ENCODE peak calls at places on chromosome 18, in five cellular contexts. X is body of pancreas; H is tibial artery; G is thoracic aorta; I is CD8-positive, alpha-beta T cell. P is an unnamed sample. For H3K4me1 and H3K36me3, the result is how much of the 10 kb centered on the place peaks cover.

GRCh38 chr18:10094154-10094553 is 180.3 kb downstream of the VAPA start:
- DNase-seq in G (no peak), I (no peak), H (no peak), X (no peak), P (no peak)

GRCh38 chr18:22113144-22113813 is 56.1 kb upstream of the GATA6 start:
- DNase-seq in H (no peak), X (peak), G (no peak), I (no peak), P (no peak)

GRCh38 chr18:49967171-49967570 is 153.8 kb upstream of the ACAA2 start:
- DNase-seq in I (no peak), X (no peak), G (no peak), H (no peak), P (no peak)

GRCh38 chr18:13452448-13452811 is 233.9 kb downstream of the LDLRAD4 start:
- DNase-seq in H (peak), G (no peak), X (no peak), I (no peak), P (no peak)

GRCh38 chr18:673769-674168 is 16.3 kb downstream of the TYMS start:
- DNase-seq in G (no peak), H (no peak), I (no peak), X (no peak), P (no peak)

GRCh38 chr18:41745166-41746049 is 209.6 kb upstream of the PIK3C3 start:
- DNase-seq in G (no peak), I (no peak), X (peak), H (no peak), P (peak)

GRCh38 chr18:22467760-22468553 is 50.2 kb upstream of the CTAGE1 start:
- DNase-seq in H (peak), G (peak), X (no peak), I (no peak), P (no peak)

GRCh38 chr18:40404284-40404683 is 1550.8 kb upstream of the PIK3C3 start:
- DNase-seq in H (no peak), X (no peak), I (no peak), G (no peak), P (no peak)

GRCh38 chr18:5444847-5445246 is 99.0 kb downstream of the EPB41L3 start:
- DNase-seq in G (no peak), H (no peak), I (no peak), X (no peak), P (no peak)

GRCh38 chr18:29962579-29962978 is 1080.0 kb downstream of the DSC3 start:
- DNase-seq in G (no peak), I (no peak), H (no peak), X (no peak), P (no peak)

GRCh38 chr18:22109535-22109934 is 59.9 kb upstream of the GATA6 start:
- DNase-seq in G (no peak), I (no peak), H (no peak), X (no peak), P (no peak)

GRCh38 chr18:51342815-51343214 is 145.3 kb upstream of the MEX3C start:
- DNase-seq in G (no peak), I (no peak), H (no peak), X (no peak), P (no peak)

DNA sequence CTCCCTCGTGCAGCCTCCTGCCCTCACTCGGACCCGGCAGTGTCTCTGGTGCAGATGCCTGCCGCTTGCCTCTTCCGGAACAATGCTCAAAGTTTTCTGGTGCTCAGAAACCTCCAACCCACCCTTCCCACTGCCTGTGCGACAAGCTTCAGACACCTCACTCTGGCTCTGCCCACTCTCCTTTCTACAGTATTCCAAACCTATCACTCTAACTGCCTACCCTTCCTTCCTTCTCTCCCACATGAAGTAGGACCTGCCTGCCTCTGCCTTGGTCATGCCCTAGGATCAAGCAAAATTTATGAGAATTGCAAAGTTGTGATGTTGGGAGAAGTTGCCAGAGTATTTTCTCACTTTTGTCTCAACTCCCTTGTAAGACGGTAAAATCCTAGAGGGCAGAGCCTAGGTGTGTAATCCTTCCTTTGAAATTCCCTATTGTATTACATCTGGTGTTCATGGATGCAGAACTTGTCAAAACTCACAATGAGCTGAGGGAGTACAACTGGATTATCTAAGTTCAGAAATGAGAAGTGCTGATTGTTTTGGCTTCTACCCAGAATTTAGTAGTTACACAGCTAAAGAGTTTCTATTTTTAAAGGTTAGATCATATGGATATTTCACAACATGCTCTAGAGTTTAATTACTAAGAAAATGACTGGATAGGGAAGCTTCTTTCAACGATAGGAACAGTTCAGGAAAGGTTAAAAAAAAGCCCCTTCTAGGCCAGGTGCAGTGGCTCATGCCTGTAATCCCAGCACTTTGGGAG is 7.2 kb downstream of the NPC1 start:
- DNase-seq in I (no peak), G (no peak), H (no peak), X (no peak), P (no peak)
- H3K4me1 ChIP-seq in I (under half), G (under half), H (half or more), X (under half), P (under half)

GRCh38 chr18:32244863-32245262 is 55.0 kb downstream of the MEP1B start:
- DNase-seq in X (no peak), I (no peak), G (no peak), H (no peak), P (no peak)

GRCh38 chr18:32249147-32249546 is 59.3 kb downstream of the MEP1B start:
- DNase-seq in G (no peak), X (no peak), I (no peak), H (no peak), P (no peak)

GRCh38 chr18:32242395-32242794 is 52.6 kb downstream of the MEP1B start:
- DNase-seq in X (no peak), G (no peak), I (no peak), H (no peak), P (no peak)

GRCh38 chr18:32238635-32239268 is 48.9 kb downstream of the MEP1B start:
- DNase-seq in G (no peak), I (no peak), H (no peak), X (no peak), P (no peak)

DNA sequence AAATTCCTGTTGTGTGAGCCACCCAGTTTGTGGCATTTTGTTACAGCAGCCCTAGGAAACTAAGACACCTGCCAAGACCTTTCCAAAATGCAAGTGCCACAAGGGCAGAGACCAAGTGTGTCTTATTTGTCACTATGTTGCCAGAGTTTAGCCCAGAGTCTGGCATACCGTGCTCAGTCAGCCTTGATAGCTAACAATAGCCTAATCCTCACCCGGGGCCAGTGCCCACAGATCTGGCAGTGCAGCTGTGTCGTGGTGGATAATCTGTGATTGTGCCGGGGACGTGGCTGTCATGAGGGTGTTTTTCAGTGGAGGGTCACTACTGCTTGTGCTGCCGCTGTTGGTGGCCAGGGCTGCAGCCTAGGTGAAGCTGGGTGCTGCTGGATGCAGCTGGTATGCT is 53.5 kb downstream of the MEP1B start:
- DNase-seq in X (no peak), I (no peak), H (no peak), G (no peak), P (no peak)
- H3K4me3 ChIP-seq in X (no peak), I (no peak), H (no peak), G (no peak), P (no peak)

GRCh38 chr18:79973517-79973916 is 9.1 kb downstream of the HSBP1L1 start:
- DNase-seq in G (no peak), I (no peak), X (no peak), H (no peak), P (no peak)

GRCh38 chr18:79975043-79975442 is 10.6 kb downstream of the HSBP1L1 start:
- DNase-seq in G (no peak), I (no peak), X (no peak), H (no peak), P (no peak)

GRCh38 chr18:79972720-79973119 is 8.3 kb downstream of the HSBP1L1 start:
- DNase-seq in H (no peak), I (no peak), X (no peak), G (no peak), P (no peak)

GRCh38 chr18:79971986-79972385 is 7.5 kb downstream of the HSBP1L1 start:
- DNase-seq in G (no peak), H (no peak), X (no peak), I (no peak), P (no peak)

GRCh38 chr18:79974025-79974424 is 9.6 kb downstream of the HSBP1L1 start:
- DNase-seq in I (no peak), X (no peak), G (no peak), H (no peak), P (no peak)
- H3K36me3 ChIP-seq in I (under half), X (under half), G (under half), H (under half), P (under half)

GRCh38 chr18:55419132-55419938 is 168.7 kb downstream of the TCF4 start:
- DNase-seq in I (no peak), G (no peak), X (no peak), H (no peak), P (no peak)

GRCh38 chr18:55419939-55420664 is 167.9 kb downstream of the TCF4 start:
- DNase-seq in I (no peak), G (no peak), X (no peak), H (no peak), P (no peak)

GRCh38 chr18:55420977-55421611 is 166.9 kb downstream of the TCF4 start:
- DNase-seq in I (no peak), X (no peak), H (no peak), G (no peak), P (no peak)

GRCh38 chr18:55421612-55422381 is 166.2 kb downstream of the TCF4 start:
- DNase-seq in H (peak), I (no peak), X (no peak), G (no peak), P (no peak)

GRCh38 chr18:55420665-55420964 is 167.4 kb downstream of the TCF4 start:
- DNase-seq in X (no peak), G (no peak), I (no peak), H (no peak), P (no peak)
- H3K4me1 ChIP-seq in X (under half), G (under half), I (under half), H (under half), P (under half)

DNA sequence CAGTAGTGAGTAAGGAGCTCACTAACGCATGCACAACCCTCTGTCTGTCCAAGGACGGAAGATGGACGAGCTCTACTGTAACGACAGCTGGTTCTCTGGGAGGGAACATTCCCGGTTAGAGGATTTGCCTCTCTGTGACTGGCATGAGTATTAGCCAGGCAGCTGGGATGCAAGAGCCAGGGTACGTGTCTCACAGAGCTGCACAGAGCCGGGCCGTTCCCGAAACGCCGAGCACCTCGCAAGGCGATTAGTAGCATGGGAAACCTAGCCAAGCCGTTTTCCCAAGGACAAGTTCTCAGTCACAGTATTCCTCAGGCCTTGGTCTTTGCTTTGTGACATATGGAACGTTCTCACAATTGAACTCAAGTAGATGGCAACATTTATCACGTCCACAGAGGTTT is 94.7 kb downstream of the MTCL1 start:
- DNase-seq in I (no peak), H (no peak), X (peak), G (no peak), P (peak)
- H3K4me3 ChIP-seq in I (no peak), H (no peak), X (no peak), G (peak), P (peak)

DNA sequence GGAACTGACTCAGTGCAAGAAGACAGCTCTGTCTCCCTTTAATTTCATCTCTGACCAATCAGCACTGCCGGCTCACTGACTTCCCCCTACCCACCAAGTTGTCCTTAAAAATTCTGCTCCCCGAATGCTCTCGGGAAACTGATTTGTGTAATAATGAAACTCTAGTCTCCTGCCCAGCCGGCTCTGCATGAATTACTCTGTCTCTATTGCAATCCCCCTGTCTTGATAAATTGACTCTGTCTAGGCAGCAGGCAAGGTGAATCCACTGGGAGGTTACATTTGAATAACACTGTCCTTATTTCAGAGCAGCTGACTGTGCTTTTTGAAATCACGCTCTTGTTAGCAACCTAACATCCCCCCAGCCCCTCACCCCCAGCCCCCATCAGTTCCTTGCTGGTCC is 26.4 kb upstream of the ZNF236 start:
- DNase-seq in G (no peak), X (no peak), I (no peak), H (no peak), P (no peak)
- H3K36me3 ChIP-seq in G (under half), X (under half), I (under half), H (under half), P (under half)

GRCh38 chr18:3777719-3778118 is 327.7 kb downstream of the TGIF1 start:
- DNase-seq in I (no peak), X (no peak), H (no peak), G (no peak), P (no peak)

GRCh38 chr18:3775996-3776395 is 326.0 kb downstream of the TGIF1 start:
- DNase-seq in H (no peak), X (no peak), G (no peak), I (no peak), P (no peak)

GRCh38 chr18:3771121-3771971 is 321.4 kb downstream of the TGIF1 start:
- DNase-seq in I (peak), H (peak), X (peak), G (peak), P (peak)

DNA sequence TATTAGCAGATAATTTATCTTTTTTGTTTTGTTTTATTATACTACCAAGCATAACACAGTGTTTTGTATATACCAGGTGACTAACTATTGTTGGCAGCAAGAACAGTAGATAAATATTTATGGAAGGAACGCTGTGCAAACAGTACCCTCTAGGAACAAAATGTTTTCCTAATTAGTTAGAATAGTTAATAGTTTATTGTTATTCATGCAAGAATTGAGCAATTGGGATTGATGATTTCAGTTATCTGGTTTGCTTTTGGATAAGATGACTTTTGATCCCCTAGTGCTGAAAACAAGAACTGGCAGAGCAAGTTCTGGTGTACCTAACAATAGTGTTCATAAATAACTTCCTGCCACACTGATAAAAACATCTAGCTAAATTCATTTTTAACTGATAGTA is 323.3 kb downstream of the TGIF1 start:
- DNase-seq in H (no peak), X (no peak), I (no peak), G (no peak), P (no peak)
- H3K4me1 ChIP-seq in H (under half), X (under half), I (under half), G (under half), P (under half)

GRCh38 chr18:61334491-61334850 is 1.2 kb downstream of the CDH20 start:
- DNase-seq in X (no peak), I (no peak), H (no peak), G (no peak), P (no peak)

GRCh38 chr18:61334951-61335736 is 1.9 kb downstream of the CDH20 start:
- DNase-seq in H (no peak), G (no peak), X (no peak), I (no peak), P (no peak)

GRCh38 chr18:61333271-61333745 is at the start of gene CDH20:
- DNase-seq in H (no peak), X (no peak), I (no peak), G (no peak), P (no peak)

GRCh38 chr18:61335737-61336555 is 2.7 kb downstream of the CDH20 start:
- DNase-seq in I (no peak), X (no peak), H (no peak), G (no peak), P (no peak)

GRCh38 chr18:61333746-61334490 is 688 bp downstream of the CDH20 start:
- DNase-seq in I (no peak), X (no peak), H (no peak), G (no peak), P (no peak)
- H3K4me3 ChIP-seq in I (no peak), X (no peak), H (peak), G (peak), P (no peak)

DNA sequence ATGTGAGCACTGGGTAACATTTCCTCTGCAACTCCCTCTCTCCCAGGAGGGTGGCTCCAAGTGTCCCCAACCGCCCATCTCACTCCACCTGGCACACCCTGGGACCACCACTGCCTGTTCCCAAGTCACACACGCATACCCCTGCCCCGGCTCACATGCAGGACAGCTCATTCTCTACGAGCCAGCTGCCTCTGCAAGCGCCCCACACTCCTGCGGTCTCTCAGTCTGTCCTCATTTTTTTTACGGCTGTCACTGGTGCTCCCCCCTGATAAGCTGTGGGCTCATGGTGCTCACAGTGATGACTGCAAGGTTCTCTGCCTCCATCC is 30.8 kb downstream of the AFG3L2 start:
- DNase-seq in I (no peak), X (no peak), H (no peak), G (no peak), P (no peak)
- H3K36me3 ChIP-seq in I (under half), X (under half), H (half or more), G (half or more), P (under half)